ENCODE peak calls at places on chromosomes 3 and 15, in five cellular contexts. One of them, this sample, is unnamed.

GRCh38 chr3:111747490-111747889 is 111.6 kb upstream of the PHLDB2 start:
- DNase-seq in HT-29: no peak
- DNase-seq in mesothelial cell of epicardium: no peak
- DNase-seq in fibroblast of gingiva: no peak
- DNase-seq in Ammon's horn: no peak
- DNase-seq in this sample: no peak

GRCh38 chr3:30657914-30658313 is 51.5 kb downstream of the TGFBR2 start:
- DNase-seq in Ammon's horn: no peak
- DNase-seq in HT-29: no peak
- DNase-seq in fibroblast of gingiva: no peak
- DNase-seq in mesothelial cell of epicardium: no peak
- DNase-seq in this sample: no peak

GRCh38 chr3:90052425-90052950 is 945.1 kb downstream of the EPHA3 start:
- DNase-seq in mesothelial cell of epicardium: no peak
- DNase-seq in Ammon's horn: no peak
- DNase-seq in fibroblast of gingiva: no peak
- DNase-seq in HT-29: no peak
- DNase-seq in this sample: no peak

GRCh38 chr3:140056047-140056446 is 121.1 kb downstream of the CLSTN2 start:
- DNase-seq in Ammon's horn: no peak
- DNase-seq in fibroblast of gingiva: no peak
- DNase-seq in HT-29: no peak
- DNase-seq in mesothelial cell of epicardium: no peak
- DNase-seq in this sample: no peak

GRCh38 chr15:85750319-85750806 is 44.4 kb downstream of the KLHL25 start:
- DNase-seq in fibroblast of gingiva: peak; percentile 60
- DNase-seq in HT-29: no peak
- DNase-seq in mesothelial cell of epicardium: no peak
- DNase-seq in Ammon's horn: peak; percentile 86
- DNase-seq in this sample: no peak

GRCh38 chr15:74136584-74137543 is 6.5 kb downstream of the ISLR2 start:
- DNase-seq in fibroblast of gingiva: no peak
- DNase-seq in mesothelial cell of epicardium: no peak
- DNase-seq in Ammon's horn: no peak
- DNase-seq in HT-29: no peak
- DNase-seq in this sample: no peak

GRCh38 chr3:125128861-125129501 is 73.2 kb upstream of the HEG1 start:
- DNase-seq in mesothelial cell of epicardium: no peak
- DNase-seq in HT-29: no peak
- DNase-seq in fibroblast of gingiva: peak; percentile 84
- DNase-seq in Ammon's horn: no peak
- DNase-seq in this sample: no peak

GRCh38 chr15:100566850-100567249 is 35.1 kb downstream of the LINS1 start:
- DNase-seq in fibroblast of gingiva: no peak
- DNase-seq in mesothelial cell of epicardium: no peak
- DNase-seq in HT-29: no peak
- DNase-seq in Ammon's horn: no peak
- DNase-seq in this sample: no peak

GRCh38 chr3:66450389-66451022 is 50.3 kb downstream of the LRIG1 start:
- DNase-seq in fibroblast of gingiva: peak; percentile 61
- DNase-seq in Ammon's horn: peak; percentile 77
- DNase-seq in mesothelial cell of epicardium: no peak
- DNase-seq in HT-29: peak; percentile 19
- DNase-seq in this sample: no peak

GRCh38 chr15:24696855-24697254 is 21.3 kb downstream of the NPAP1 start:
- DNase-seq in fibroblast of gingiva: no peak
- DNase-seq in HT-29: no peak
- DNase-seq in mesothelial cell of epicardium: no peak
- DNase-seq in Ammon's horn: no peak
- DNase-seq in this sample: no peak

GRCh38 chr15:68699881-68700394 is 120.8 kb downstream of the ANP32A start:
- DNase-seq in mesothelial cell of epicardium: no peak
- DNase-seq in HT-29: no peak
- DNase-seq in fibroblast of gingiva: no peak
- DNase-seq in Ammon's horn: peak; percentile 72
- DNase-seq in this sample: no peak

GRCh38 chr15:78714890-78715289 is 73.9 kb upstream of the CHRNB4 start:
- DNase-seq in fibroblast of gingiva: no peak
- DNase-seq in Ammon's horn: no peak
- DNase-seq in mesothelial cell of epicardium: no peak
- DNase-seq in HT-29: peak; percentile 28
- DNase-seq in this sample: no peak

GRCh38 chr3:14397940-14398800 is 4.2 kb upstream of the SLC6A6 start:
- DNase-seq in mesothelial cell of epicardium: no peak
- DNase-seq in HT-29: no peak
- DNase-seq in Ammon's horn: no peak
- DNase-seq in fibroblast of gingiva: no peak
- DNase-seq in this sample: no peak

GRCh38 chr3:42023380-42023779 is 61.5 kb upstream of the ULK4 start:
- DNase-seq in mesothelial cell of epicardium: no peak
- DNase-seq in fibroblast of gingiva: no peak
- DNase-seq in HT-29: no peak
- DNase-seq in Ammon's horn: no peak
- DNase-seq in this sample: no peak

GRCh38 chr3:194658477-194659242 is 13.3 kb downstream of the LSG1 start:
- DNase-seq in HT-29: no peak
- DNase-seq in mesothelial cell of epicardium: no peak
- DNase-seq in fibroblast of gingiva: no peak
- DNase-seq in Ammon's horn: no peak
- DNase-seq in this sample: no peak

GRCh38 chr15:88231909-88232308 is 24.6 kb downstream of the NTRK3 start:
- DNase-seq in mesothelial cell of epicardium: no peak
- DNase-seq in Ammon's horn: no peak
- DNase-seq in HT-29: no peak
- DNase-seq in fibroblast of gingiva: no peak
- DNase-seq in this sample: no peak

GRCh38 chr15:31308185-31308639 is 18.4 kb upstream of the KLF13 start:
- DNase-seq in HT-29: no peak
- DNase-seq in fibroblast of gingiva: no peak
- DNase-seq in Ammon's horn: no peak
- DNase-seq in mesothelial cell of epicardium: no peak
- DNase-seq in this sample: no peak